ENCODE peak calls at places on chromosomes 11 and 22, in eight cellular contexts. X, E, N, T, U, H, D and S are unnamed samples.

GRCh38 chr11:19455731-19456130 is 215.0 kb upstream of the E2F8 start:
- DNase-seq in T (no peak), U (no peak), D (no peak), E (no peak), H (no peak), X (no peak), N (no peak), S (no peak)

GRCh38 chr22:26783886-26784285 is 126.5 kb downstream of the MIAT start:
- DNase-seq in T (no peak), D (no peak), X (no peak), N (no peak), E (no peak), U (no peak), H (no peak), S (no peak)

GRCh38 chr22:32079110-32080089 is 36.3 kb downstream of the SLC5A1 start:
- DNase-seq in D (peak), H (no peak), U (peak), E (no peak), N (no peak), X (no peak), T (peak), S (no peak)

GRCh38 chr22:41916745-41917358 is 2.0 kb upstream of the SHISA8 start:
- DNase-seq in H (no peak), X (no peak), U (no peak), N (no peak), T (no peak), E (no peak), D (no peak), S (no peak)

GRCh38 chr22:33781396-33781795 is 138.9 kb downstream of the LARGE1 start:
- DNase-seq in N (no peak), U (no peak), T (peak), X (no peak), H (no peak), D (no peak), E (no peak), S (no peak)

GRCh38 chr11:130478204-130478701 is 29.8 kb downstream of the ADAMTS15 start:
- DNase-seq in X (no peak), N (no peak), T (peak), U (peak), D (peak), H (peak), E (no peak), S (no peak)

GRCh38 chr11:115709297-115709696 is 205.1 kb upstream of the CADM1 start:
- DNase-seq in E (no peak), T (no peak), N (no peak), H (peak), D (no peak), X (no peak), U (no peak), S (no peak)

GRCh38 chr11:27757953-27758352 is 57.7 kb upstream of the BDNF start:
- DNase-seq in H (no peak), U (peak), X (no peak), N (no peak), T (peak), E (no peak), D (no peak), S (no peak)

GRCh38 chr11:10728779-10729472 is 22.1 kb upstream of the CTR9 start:
- DNase-seq in E (no peak), N (no peak), U (peak), D (no peak), H (no peak), T (peak), X (no peak), S (peak)

GRCh38 chr11:45021692-45022130 is 71.0 kb upstream of the TP53I11 start:
- DNase-seq in X (no peak), T (peak), U (no peak), D (peak), H (no peak), N (no peak), E (no peak), S (no peak)

GRCh38 chr11:76599041-76600013 is 71.2 kb downstream of the LRRC32 start:
- DNase-seq in U (peak), X (no peak), E (no peak), T (peak), H (no peak), N (peak), D (no peak), S (no peak)

GRCh38 chr11:118295834-118296454 is 8.6 kb upstream of the CD3E start:
- DNase-seq in D (peak), T (peak), E (no peak), H (no peak), N (peak), X (no peak), U (peak), S (no peak)

GRCh38 chr11:72079776-72080325 is 491 bp downstream of the NUMA1 start:
- DNase-seq in E (no peak), X (no peak), H (no peak), U (no peak), T (no peak), D (peak), N (no peak), S (no peak)

GRCh38 chr11:115548878-115549528 is 44.8 kb upstream of the CADM1 start:
- DNase-seq in H (no peak), N (no peak), X (no peak), E (no peak), D (peak), T (no peak), U (no peak), S (no peak)

GRCh38 chr11:46914363-46914762 is 4.0 kb downstream of the LRP4 start:
- DNase-seq in T (peak), E (no peak), N (no peak), X (no peak), H (no peak), U (no peak), D (no peak), S (no peak)

GRCh38 chr11:77619576-77620198 is 17.9 kb downstream of the CLNS1A start:
- DNase-seq in U (peak), E (no peak), N (no peak), D (no peak), X (peak), T (peak), H (peak), S (no peak)